ENCODE peak calls at places on chromosomes 5 and 9, in five cellular contexts. T is HepG2, S is HCT116, M is lower leg skin, G is upper lobe of left lung. I is an unnamed sample.

GRCh38 chr9:88523056-88523455 is 11.9 kb upstream of the NXNL2 start:
- DNase-seq in G (no peak), S (no peak), M (no peak), T (no peak), I (peak; percentile 65)

GRCh38 chr9:4258321-4259093 is 41.4 kb downstream of the GLIS3 start:
- DNase-seq in G (no peak), M (no peak), T (no peak), S (no peak), I (no peak)

GRCh38 chr9:130740218-130741023 is 46.8 kb downstream of the EXOSC2 start:
- DNase-seq in T (peak; percentile 22), M (no peak), S (no peak), G (no peak), I (no peak)

GRCh38 chr9:109918359-109919163 is 138.6 kb downstream of the PALM2AKAP2 start:
- DNase-seq in T (no peak), M (no peak), G (no peak), S (no peak), I (no peak)

GRCh38 chr5:140996055-140996454 is 29.8 kb downstream of the PCDHAC2 start:
- DNase-seq in T (no peak), G (no peak), M (no peak), S (no peak), I (no peak)

GRCh38 chr9:75181748-75182147 is 93.4 kb downstream of the OSTF1 start:
- DNase-seq in S (peak; percentile 48), G (no peak), T (no peak), M (no peak), I (peak; percentile 30)

GRCh38 chr5:19235101-19235584 is 752.9 kb downstream of the CDH18 start:
- DNase-seq in T (no peak), S (no peak), M (no peak), G (no peak), I (no peak)

GRCh38 chr5:40166757-40167156 is 513.0 kb upstream of the PTGER4 start:
- DNase-seq in T (no peak), G (no peak), M (no peak), S (no peak), I (no peak)

GRCh38 chr5:34709861-34710673 is 53.9 kb downstream of the RAI14 start:
- DNase-seq in T (peak; percentile 64), G (no peak), S (no peak), M (no peak), I (peak; percentile 9)

GRCh38 chr9:135144581-135145108 is 57.2 kb downstream of the OLFM1 start:
- DNase-seq in G (no peak), T (no peak), S (no peak), M (no peak), I (peak; percentile 50)

GRCh38 chr5:138543730-138544104 is 681 bp upstream of the ETF1 start:
- DNase-seq in G (no peak), S (no peak), M (peak; percentile 94), T (no peak), I (peak; percentile 56)
- TF ChIP-seq POLR2A in G (no peak), S (no peak), M (no peak), T (no peak), I (no peak)

DNA sequence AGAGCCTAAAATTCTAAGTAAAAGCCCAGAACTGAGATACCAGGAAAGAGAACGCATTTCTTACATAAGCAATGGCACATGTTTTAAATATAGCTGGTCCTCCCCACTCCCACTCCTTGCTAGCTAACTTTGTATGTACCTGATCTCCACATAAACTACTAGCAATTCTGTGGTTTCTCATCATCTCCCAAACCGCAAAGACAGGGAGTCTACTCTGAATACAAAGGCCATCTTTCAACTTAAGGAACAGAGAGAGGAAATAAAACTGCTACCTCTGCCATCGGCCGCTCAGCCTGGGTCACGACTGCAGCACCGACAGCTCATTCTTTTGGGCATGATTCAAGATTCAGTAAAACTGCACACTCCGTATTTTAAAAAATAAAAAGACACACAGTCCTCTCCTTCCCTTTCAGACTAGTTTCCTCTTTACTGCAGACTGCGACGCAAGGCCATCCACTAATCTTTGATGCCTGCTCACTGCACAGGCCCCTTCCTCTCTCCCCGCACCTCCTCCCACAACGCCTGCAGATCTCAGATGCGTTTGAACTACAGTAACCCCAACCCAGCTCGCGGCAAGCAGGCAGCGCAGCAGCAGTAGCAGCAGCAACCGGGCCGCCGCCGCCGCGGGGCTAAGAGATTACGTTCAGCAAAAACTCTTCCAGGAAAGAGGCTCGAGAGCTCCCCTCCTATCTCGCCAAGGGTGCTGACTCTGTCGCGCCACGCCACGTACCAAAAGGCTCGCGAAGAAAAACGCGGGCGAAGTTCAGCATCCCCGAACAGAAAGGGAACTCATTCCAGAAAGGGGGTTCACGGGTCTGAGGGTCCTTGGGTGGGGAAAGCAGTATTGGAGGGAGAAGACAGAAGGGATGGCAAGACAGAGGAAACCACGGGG is 1.5 kb downstream of the RNF145 start:
- DNase-seq in S (peak; percentile 33), G (peak; percentile 94), M (peak; percentile 95), T (peak; percentile 75), I (peak; percentile 81)
- TF ChIP-seq POLR2A in S (no peak), G (no peak), M (no peak), T (peak; percentile 52), I (peak; percentile 46)

GRCh38 chr5:76807296-76807695 is 11.5 kb upstream of the F2RL1 start:
- DNase-seq in M (no peak), S (no peak), G (no peak), T (peak; percentile 36), I (peak; percentile 86)

GRCh38 chr5:76808142-76808691 is 10.6 kb upstream of the F2RL1 start:
- DNase-seq in S (no peak), G (no peak), T (no peak), M (no peak), I (no peak)

GRCh38 chr5:76801803-76802195 is 17.0 kb upstream of the F2RL1 start:
- DNase-seq in S (no peak), T (no peak), M (no peak), G (no peak), I (no peak)

GRCh38 chr5:76801159-76801802 is 17.5 kb upstream of the F2RL1 start:
- DNase-seq in T (no peak), M (no peak), G (no peak), S (peak; percentile 59), I (no peak)

GRCh38 chr5:76804266-76804665 is 14.6 kb upstream of the F2RL1 start:
- DNase-seq in T (peak; percentile 60), G (no peak), S (peak; percentile 57), M (no peak), I (no peak)
- TF ChIP-seq POLR2A in T (no peak), G (no peak), S (no peak), M (no peak), I (no peak)

DNA sequence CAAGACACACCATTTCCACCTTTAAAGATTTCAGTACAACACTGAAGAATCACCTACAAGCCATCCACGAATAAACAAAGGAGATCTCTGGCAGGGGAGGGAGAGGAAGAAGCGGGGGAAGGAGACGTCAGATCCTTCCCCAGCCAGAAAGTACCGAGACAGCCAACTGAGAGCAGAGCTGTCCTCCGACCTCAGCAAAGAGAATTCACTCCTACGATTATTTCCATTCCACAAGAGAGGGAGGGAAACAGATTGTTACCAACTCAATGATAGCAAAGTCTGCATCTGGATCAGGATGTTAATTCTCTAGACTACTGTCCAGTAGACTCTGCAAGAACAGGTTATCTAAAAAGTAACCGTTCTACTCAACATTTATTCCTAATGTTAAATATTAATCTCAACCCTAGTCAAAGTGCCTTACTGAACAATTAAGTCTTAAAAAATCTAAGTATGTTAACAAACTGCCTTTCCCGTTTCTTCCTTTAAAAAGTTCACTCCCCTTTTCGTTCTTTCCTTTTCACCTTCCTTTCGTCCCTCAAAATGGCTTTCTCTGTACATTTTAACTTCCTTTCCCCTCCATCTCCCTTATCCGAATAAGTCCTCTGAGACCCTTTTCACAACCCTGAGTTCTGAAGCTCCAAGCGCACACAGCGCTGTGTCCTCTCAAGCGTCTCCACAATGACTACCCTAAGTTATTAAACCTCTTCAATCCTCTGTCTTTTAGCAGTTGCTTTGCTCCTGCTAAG is 1.4 kb downstream of the CHD1 start:
- DNase-seq in T (no peak), G (no peak), S (no peak), M (no peak), I (peak; percentile 12)
- TF ChIP-seq POLR2A in T (no peak), G (peak; percentile 72), S (no peak), M (no peak), I (peak; percentile 16)

DNA sequence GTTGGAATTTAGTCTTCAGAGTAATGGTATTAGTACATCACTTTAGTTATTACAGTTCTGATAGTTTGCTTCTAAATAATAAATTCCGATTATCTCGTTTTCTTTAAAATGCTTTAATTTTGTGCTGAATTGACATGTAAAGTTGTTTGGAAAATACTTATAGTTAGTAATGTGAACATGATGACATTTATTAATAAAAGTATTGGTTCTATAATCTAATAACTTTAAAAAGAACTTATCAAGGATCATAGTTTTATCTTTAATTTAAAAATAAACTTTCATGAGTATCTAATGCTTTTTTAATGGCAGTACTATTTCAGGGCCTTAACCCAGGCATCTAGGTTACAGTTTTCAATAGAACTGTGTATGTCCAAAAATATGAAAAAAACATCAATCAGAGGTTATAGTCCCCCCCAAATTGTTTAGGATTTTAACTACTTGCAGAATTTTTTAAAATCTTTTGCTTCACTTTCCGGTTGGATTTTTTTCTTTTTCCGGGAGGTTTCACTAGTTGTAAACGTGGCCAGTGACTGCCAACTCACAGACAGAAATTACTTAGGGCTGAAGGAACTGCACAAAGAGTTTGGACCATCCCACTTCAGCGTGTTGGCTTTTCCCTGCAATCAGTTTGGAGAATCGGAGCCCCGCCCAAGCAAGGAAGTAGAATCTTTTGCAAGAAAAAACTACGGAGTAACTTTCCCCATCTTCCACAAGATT is 680 bp downstream of the GPX8 start:
- DNase-seq in T (no peak), S (peak; percentile 63), M (no peak), G (no peak), I (no peak)
- TF ChIP-seq POLR2A in T (no peak), S (peak; percentile 23), M (no peak), G (no peak), I (peak; percentile 56)

GRCh38 chr9:16335788-16336580 is 534.5 kb downstream of the BNC2 start:
- DNase-seq in T (no peak), G (no peak), M (peak; percentile 95), S (peak; percentile 22), I (peak; percentile 91)

GRCh38 chr9:16341176-16341575 is 529.3 kb downstream of the BNC2 start:
- DNase-seq in T (no peak), M (no peak), S (no peak), G (no peak), I (no peak)

GRCh38 chr9:16336833-16337232 is 533.6 kb downstream of the BNC2 start:
- DNase-seq in T (no peak), G (no peak), S (no peak), M (no peak), I (no peak)

GRCh38 chr9:16333697-16334096 is 536.8 kb downstream of the BNC2 start:
- DNase-seq in T (no peak), M (no peak), S (no peak), G (no peak), I (no peak)

DNA sequence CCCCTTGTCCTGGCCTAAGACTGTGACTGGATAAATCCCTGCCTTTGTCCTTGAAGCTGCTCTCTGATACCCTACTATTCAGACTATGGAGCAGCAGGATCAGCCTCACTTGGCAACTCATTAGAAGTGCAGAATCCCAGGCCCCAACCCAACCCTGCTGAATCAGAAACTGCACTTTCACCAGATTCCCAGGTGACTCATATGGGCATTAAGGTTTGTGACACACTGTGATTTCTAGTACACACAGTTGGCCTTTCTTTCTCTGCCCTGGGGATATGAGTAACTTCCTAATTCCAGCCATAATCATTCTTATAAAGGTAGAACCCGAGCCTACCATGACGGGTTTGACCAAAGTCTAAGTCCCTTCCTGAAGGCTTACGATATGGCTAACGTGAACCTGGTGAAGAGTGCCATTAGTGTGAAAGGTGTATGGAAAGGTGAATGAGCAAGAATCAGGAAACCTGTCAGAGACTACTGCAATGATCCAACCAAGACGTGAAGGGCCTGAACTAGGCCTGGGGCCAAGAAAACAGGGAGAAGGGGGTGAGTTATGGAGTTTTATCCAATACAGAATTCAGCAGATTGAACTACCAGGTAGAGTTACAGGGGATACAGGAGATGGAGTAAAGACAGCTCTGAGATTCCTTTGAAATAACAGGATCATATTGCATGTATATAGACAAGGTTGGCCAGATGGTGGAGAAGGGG is 533.0 kb downstream of the BNC2 start:
- DNase-seq in G (no peak), T (no peak), M (no peak), S (peak; percentile 66), I (peak; percentile 62)
- TF ChIP-seq POLR2A in G (no peak), T (no peak), M (no peak), S (no peak), I (no peak)

GRCh38 chr9:97237951-97238851 is 69.3 kb upstream of the CCDC180 start:
- DNase-seq in S (peak; percentile 86), G (peak; percentile 94), T (peak; percentile 52), M (peak; percentile 93), I (peak; percentile 89)
- TF ChIP-seq POLR2A in S (peak; percentile 95), G (no peak), T (peak; percentile 42), M (no peak), I (peak; percentile 64)